ENCODE peak calls at places on chromosomes 12 and 14, in seven cellular contexts. J is breast epithelium, A is OCI-LY7, G is GM13977, B is endothelial cell, E is AG04450, Q is A549. T is an unnamed sample.

GRCh38 chr12:3704512-3705348 is 48.2 kb downstream of the CRACR2A start:
- DNase-seq in Q (no peak), B (no peak), A (no peak), E (no peak), G (peak), J (no peak), T (peak)

GRCh38 chr12:55843431-55843830 is 695 bp upstream of the MMP19 start:
- DNase-seq in A (no peak), Q (no peak), B (no peak), G (no peak), J (no peak), E (no peak), T (no peak)

GRCh38 chr14:28264306-28264705 is 502.3 kb upstream of the FOXG1 start:
- DNase-seq in B (no peak), A (no peak), G (no peak), E (no peak), J (no peak), Q (no peak), T (no peak)

GRCh38 chr12:105740337-105740736 is 398.4 kb downstream of the NUAK1 start:
- DNase-seq in A (no peak), Q (no peak), G (no peak), B (no peak), J (no peak), E (no peak), T (no peak)

GRCh38 chr12:1063852-1064251 is 72.8 kb downstream of the ERC1 start:
- DNase-seq in Q (no peak), G (no peak), J (no peak), B (no peak), A (no peak), E (no peak), T (no peak)

GRCh38 chr12:9870311-9870866 is 1.2 kb upstream of the CLEC2B start:
- DNase-seq in J (no peak), E (no peak), A (no peak), B (no peak), G (no peak), Q (no peak), T (peak)

GRCh38 chr14:63611078-63611477 is 30.6 kb downstream of the WDR89 start:
- DNase-seq in A (no peak), G (no peak), B (no peak), J (no peak), Q (no peak), E (no peak), T (no peak)

GRCh38 chr12:106118278-106118820 is 20.4 kb downstream of the NUAK1 start:
- DNase-seq in Q (no peak), B (no peak), E (no peak), A (no peak), J (no peak), G (no peak), T (peak)

GRCh38 chr14:74955229-74955999 is at the start of gene PGF:
- DNase-seq in J (no peak), A (no peak), Q (peak), G (peak), B (peak), E (no peak), T (peak)

GRCh38 chr14:68471029-68471963 is 321.6 kb downstream of the ZFP36L1 start:
- DNase-seq in G (peak), J (no peak), Q (no peak), E (no peak), A (peak), B (no peak), T (no peak)

GRCh38 chr12:15444523-15444922 is 122.2 kb downstream of the PTPRO start:
- DNase-seq in Q (no peak), E (no peak), B (no peak), G (no peak), J (no peak), A (no peak), T (no peak)

GRCh38 chr14:103522028-103522581 is 525 bp downstream of the CKB start:
- DNase-seq in J (no peak), A (no peak), Q (no peak), E (no peak), B (no peak), G (peak), T (no peak)

GRCh38 chr12:17618831-17619230 is 471.2 kb downstream of the RERGL start:
- DNase-seq in E (no peak), J (no peak), B (no peak), Q (no peak), A (no peak), G (no peak), T (no peak)

GRCh38 chr14:101351146-101351545 is 210.1 kb upstream of the DIO3 start:
- DNase-seq in B (no peak), A (no peak), E (no peak), J (no peak), Q (no peak), G (no peak), T (no peak)

GRCh38 chr12:122072031-122072970 is 6.3 kb upstream of the MLXIP start:
- DNase-seq in E (no peak), G (no peak), B (no peak), A (no peak), Q (peak), J (no peak), T (peak)

GRCh38 chr14:94011795-94012194 is 14.3 kb upstream of the OTUB2 start:
- DNase-seq in A (peak), E (no peak), B (no peak), J (no peak), Q (no peak), G (peak), T (peak)

GRCh38 chr12:119417440-119417839 is 82.9 kb downstream of the CCDC60 start:
- DNase-seq in A (no peak), G (no peak), E (no peak), J (no peak), B (no peak), Q (no peak), T (no peak)

GRCh38 chr12:79687711-79688270 is 3.0 kb downstream of the PAWR start:
- DNase-seq in B (no peak), Q (no peak), E (no peak), G (no peak), J (no peak), A (no peak), T (peak)

GRCh38 chr14:72657214-72657921 is 236.5 kb downstream of the DPF3 start:
- DNase-seq in B (no peak), J (no peak), E (no peak), A (no peak), G (no peak), Q (no peak), T (peak)

GRCh38 chr12:47396902-47397663 is 308.7 kb downstream of the RPAP3 start:
- DNase-seq in G (no peak), B (no peak), E (no peak), J (no peak), Q (peak), A (no peak), T (peak)

GRCh38 chr12:47400251-47400650 is 305.6 kb downstream of the RPAP3 start:
- DNase-seq in B (no peak), E (no peak), A (no peak), J (no peak), Q (no peak), G (no peak), T (peak)

GRCh38 chr12:47393403-47393790 is 312.4 kb downstream of the RPAP3 start:
- DNase-seq in E (no peak), Q (peak), J (no peak), B (no peak), G (no peak), A (no peak), T (peak)

GRCh38 chr12:47394070-47394469 is 311.8 kb downstream of the RPAP3 start:
- DNase-seq in A (no peak), G (no peak), E (no peak), Q (peak), B (no peak), J (no peak), T (peak)

DNA sequence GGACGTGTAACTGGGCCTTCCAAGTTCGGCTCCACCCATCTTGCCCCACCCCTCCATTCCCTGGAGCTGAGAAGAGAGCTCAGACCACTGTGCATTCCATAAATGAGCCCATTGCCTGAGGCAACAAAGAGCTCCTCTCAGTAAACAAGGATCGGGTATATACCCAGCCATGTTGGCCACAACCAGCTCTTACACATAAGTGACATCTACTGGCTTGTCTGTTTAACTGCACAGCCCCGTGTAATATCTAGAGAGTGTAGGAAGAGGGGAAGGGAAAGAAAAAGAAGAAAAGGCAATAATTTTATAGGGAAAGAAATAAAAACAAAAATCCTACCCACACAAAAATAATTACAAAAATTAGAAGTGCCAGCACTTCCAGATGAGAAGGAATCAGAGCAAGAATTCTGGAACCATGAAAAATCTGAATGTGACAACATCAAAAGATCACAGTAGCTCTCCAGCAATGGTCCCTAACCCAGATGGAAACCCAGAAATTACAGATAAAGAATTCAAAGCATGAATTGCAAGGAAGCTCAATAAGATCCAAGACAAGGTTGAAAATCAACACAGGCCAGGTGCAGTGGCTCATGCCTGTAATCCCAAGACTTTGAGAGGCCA is 308.1 kb downstream of the RPAP3 start:
- DNase-seq in E (no peak), Q (peak), B (no peak), G (peak), J (no peak), A (peak), T (peak)
- TF ChIP-seq CTCF in E (peak), Q (peak), B (no peak), G (peak), J (peak), A (peak), T (peak)

DNA sequence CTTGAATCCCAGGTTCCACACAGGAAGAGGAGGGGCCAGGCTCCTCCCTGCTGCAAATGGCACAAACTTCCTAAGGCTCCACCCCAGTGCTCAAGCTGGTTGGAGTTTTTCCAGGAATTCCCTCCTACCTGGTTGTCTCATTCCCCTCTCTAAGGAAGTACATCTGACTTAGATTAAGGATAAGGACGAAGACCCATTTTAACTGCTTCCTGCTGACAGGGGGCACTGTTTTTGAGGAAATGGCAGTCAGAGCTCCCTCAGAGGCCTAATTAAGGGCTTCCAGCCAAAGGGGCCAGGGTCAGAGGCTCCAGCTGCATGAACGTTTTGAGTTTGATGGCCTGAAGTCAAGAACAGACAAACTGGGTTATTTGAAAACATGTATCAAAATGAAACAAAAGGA is 1084.7 kb downstream of the SLC6A15 start:
- DNase-seq in E (no peak), G (no peak), A (no peak), J (no peak), B (no peak), Q (peak), T (no peak)
- TF ChIP-seq CTCF in E (peak), G (no peak), A (no peak), J (no peak), B (no peak), Q (no peak), T (peak)

GRCh38 chr12:90989617-90990232 is 15.0 kb downstream of the EPYC start:
- DNase-seq in J (no peak), Q (no peak), A (no peak), E (no peak), B (no peak), G (no peak), T (no peak)

GRCh38 chr12:90987101-90987500 is 17.7 kb downstream of the EPYC start:
- DNase-seq in Q (no peak), B (no peak), G (no peak), A (no peak), J (no peak), E (no peak), T (peak)

GRCh38 chr12:90991952-90992465 is 12.8 kb downstream of the EPYC start:
- DNase-seq in G (no peak), J (no peak), B (no peak), E (no peak), Q (no peak), A (no peak), T (no peak)

GRCh38 chr12:90984114-90984513 is 20.7 kb downstream of the EPYC start:
- DNase-seq in G (no peak), B (no peak), J (no peak), E (no peak), A (no peak), Q (no peak), T (no peak)

DNA sequence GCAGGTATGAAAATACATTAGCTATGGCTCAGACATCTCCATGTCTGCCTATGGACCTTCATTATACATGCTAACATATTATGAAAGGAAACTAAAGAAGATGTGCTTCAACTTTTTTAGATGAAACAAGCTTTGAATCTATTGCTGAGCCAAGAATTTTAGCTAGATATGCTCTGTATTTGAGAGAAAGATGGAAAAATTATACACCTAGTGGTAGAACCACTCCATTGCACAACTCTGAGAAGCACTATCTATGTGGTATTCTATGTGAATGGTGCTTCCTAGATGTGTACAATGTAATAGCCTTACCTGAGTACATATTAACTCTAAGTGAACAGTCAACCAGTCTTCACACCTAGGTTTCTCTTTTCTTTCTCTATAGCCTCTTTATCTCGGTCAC is 17.3 kb downstream of the EPYC start:
- DNase-seq in A (no peak), Q (no peak), B (no peak), J (no peak), G (no peak), E (no peak), T (no peak)
- TF ChIP-seq CTCF in A (peak), Q (no peak), B (peak), J (no peak), G (no peak), E (no peak), T (no peak)

GRCh38 chr14:66758031-66758613 is 250.2 kb downstream of the GPHN start:
- DNase-seq in Q (no peak), G (no peak), A (no peak), J (no peak), E (no peak), B (no peak), T (no peak)
- TF ChIP-seq CTCF in Q (no peak), G (no peak), A (no peak), J (no peak), E (no peak), B (no peak), T (no peak)

GRCh38 chr12:124727244-124727673 is 136.4 kb downstream of the SCARB1 start:
- DNase-seq in A (no peak), B (no peak), Q (no peak), J (peak), G (no peak), E (no peak), T (peak)
- TF ChIP-seq CTCF in A (no peak), B (no peak), Q (no peak), J (no peak), G (no peak), E (no peak), T (no peak)

T was measured in AG10803.